ENCODE peak calls at places on chromosome 14, in four cellular contexts. Q, Z, R and U are unnamed samples.
A peak's percentile ranks its signal among the peaks of the same experiment; 100 is the strongest.

GRCh38 chr14:55712505-55712904 is 132.5 kb downstream of the KTN1 start:
- DNase-seq in R (no peak), Q (no peak), Z (no peak), U (no peak)

GRCh38 chr14:98189077-98189476 is 1082.9 kb downstream of the BCL11B start:
- DNase-seq in Z (no peak), Q (no peak), R (peak; percentile 45), U (no peak)

GRCh38 chr14:65102441-65103149 is at the start of gene MAX:
- DNase-seq in Z (peak; percentile 99), R (peak; percentile 99), Q (peak; percentile 99), U (peak; percentile 98)

GRCh38 chr14:94237046-94237445 is 56.0 kb downstream of the SERPINA10 start:
- DNase-seq in R (no peak), Z (no peak), Q (no peak), U (no peak)

GRCh38 chr14:24798911-24799310 is 164.9 kb upstream of the GZMB start:
- DNase-seq in R (no peak), Q (no peak), Z (no peak), U (no peak)

GRCh38 chr14:62439210-62439609 is 606.0 kb downstream of the KCNH5 start:
- DNase-seq in R (no peak), Z (no peak), Q (no peak), U (no peak)

GRCh38 chr14:101635238-101636080 is 74.2 kb downstream of the DIO3 start:
- DNase-seq in Q (no peak), R (no peak), Z (no peak), U (no peak)

GRCh38 chr14:77475432-77476115 is 17.7 kb downstream of the AHSA1 start:
- DNase-seq in Z (no peak), Q (no peak), R (no peak), U (no peak)

GRCh38 chr14:97177635-97178034 is 380.5 kb downstream of the VRK1 start:
- DNase-seq in Q (no peak), R (no peak), Z (no peak), U (no peak)

GRCh38 chr14:83924259-83924658 is 1605.7 kb upstream of the FLRT2 start:
- DNase-seq in Z (no peak), Q (no peak), R (no peak), U (no peak)

GRCh38 chr14:34536951-34537676 is 2.4 kb downstream of the EAPP start:
- DNase-seq in Z (no peak), Q (no peak), R (no peak), U (no peak)

GRCh38 chr14:36656769-36657408 is 4.8 kb upstream of the PAX9 start:
- DNase-seq in Q (no peak), R (no peak), Z (no peak), U (no peak)
- H3K4me1 ChIP-seq in Q (peaks cover 5% of the 10 kb centered on the region), R (peaks cover 10% of the 10 kb centered on the region), Z (peaks cover 38% of the 10 kb centered on the region), U (peaks cover 5% of the 10 kb centered on the region)

GRCh38 chr14:53929871-53930685 is 26.5 kb downstream of the BMP4 start:
- DNase-seq in Q (no peak), R (no peak), Z (no peak), U (no peak)
- TF ChIP-seq CTCF in Q (peak; percentile 17), R (no peak), Z (peak; percentile 23), U (peak; percentile 16)

DNA sequence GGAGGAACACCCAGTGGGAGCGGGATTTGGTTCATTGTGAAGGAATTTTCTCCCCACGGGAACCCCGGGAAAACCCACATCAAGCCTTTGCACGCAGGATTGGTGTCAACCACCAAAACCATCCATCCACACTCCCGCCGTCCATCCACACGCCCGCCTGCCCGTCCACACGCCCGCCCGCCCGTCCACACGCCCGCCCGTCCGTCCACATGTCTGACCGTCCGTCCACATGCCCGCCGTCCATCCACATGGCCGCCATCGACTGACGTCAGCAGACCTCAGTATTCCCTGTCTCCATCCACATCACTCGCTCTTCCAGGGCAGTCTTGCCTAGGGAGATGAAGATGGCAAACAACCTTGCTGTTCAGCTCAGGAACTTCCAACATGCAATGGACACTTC is 6.7 kb upstream of the GPR132 start:
- DNase-seq in Q (no peak), Z (peak; percentile 44), R (no peak), U (no peak)
- H3K4me1 ChIP-seq in Q (no peaks in the 10 kb centered on the region), Z (no peaks in the 10 kb centered on the region), R (no peaks in the 10 kb centered on the region), U (no peaks in the 10 kb centered on the region)

GRCh38 chr14:39417014-39417413 is 15.2 kb downstream of the FBXO33 start:
- DNase-seq in Z (no peak), Q (peak; percentile 7), R (no peak), U (no peak)
- TF ChIP-seq CTCF in Z (no peak), Q (peak; percentile 42), R (no peak), U (no peak)

DNA sequence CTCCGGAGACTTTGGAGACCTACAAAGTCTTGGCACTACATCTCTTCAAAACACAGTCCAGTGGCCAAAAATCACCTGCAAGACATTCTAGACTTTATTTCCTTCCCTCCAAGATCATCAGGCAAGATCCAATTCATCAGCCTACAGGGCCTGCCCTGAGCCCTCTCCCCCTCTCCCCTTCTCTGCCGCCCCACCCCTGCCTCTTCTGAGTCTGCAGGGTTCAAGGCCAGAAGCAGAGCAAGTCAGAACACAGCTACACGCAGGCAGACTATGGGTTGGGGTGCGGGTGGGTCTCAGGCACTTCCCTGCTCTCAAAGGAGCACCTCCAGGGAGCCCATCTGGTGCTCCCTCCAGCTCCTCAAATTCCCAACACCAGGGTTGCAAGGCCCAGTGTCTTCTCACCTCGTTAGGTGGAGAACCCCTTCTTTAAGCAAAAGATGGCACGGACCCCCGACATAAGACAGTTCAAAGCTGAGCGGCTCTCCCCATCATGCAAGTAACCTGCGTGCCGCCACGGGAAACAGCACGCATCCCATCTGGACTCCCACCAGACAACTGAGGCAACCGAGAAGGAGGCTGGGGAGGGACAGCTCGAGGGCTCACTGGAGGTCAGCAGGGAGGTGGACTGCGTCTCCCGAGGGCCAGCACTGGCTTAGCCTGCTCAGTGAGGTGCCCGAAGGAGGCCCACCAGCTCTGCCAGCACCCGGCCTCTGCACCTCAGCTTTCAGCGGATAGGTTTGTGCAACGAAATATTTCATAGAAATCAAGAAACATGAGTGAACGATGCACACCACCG is 5.6 kb upstream of the INF2 start:
- DNase-seq in R (no peak), Z (peak; percentile 46), Q (no peak), U (peak; percentile 66)
- H3K4me1 ChIP-seq in R (peaks cover 49% of the 10 kb centered on the region), Z (peaks cover 63% of the 10 kb centered on the region), Q (peaks cover 33% of the 10 kb centered on the region), U (peaks cover 25% of the 10 kb centered on the region)

GRCh38 chr14:51422704-51423103 is 182.7 kb downstream of the TMX1 start:
- DNase-seq in Z (no peak), Q (no peak), R (no peak), U (no peak)

GRCh38 chr14:51424041-51424440 is 184.0 kb downstream of the TMX1 start:
- DNase-seq in Z (no peak), R (no peak), Q (peak; percentile 16), U (no peak)

GRCh38 chr14:51424569-51425251 is 184.7 kb downstream of the TMX1 start:
- DNase-seq in Q (peak; percentile 57), Z (no peak), R (no peak), U (no peak)

GRCh38 chr14:51419685-51420084 is 179.6 kb downstream of the TMX1 start:
- DNase-seq in Z (no peak), R (no peak), Q (no peak), U (no peak)
- TF ChIP-seq CTCF in Z (no peak), R (no peak), Q (no peak), U (no peak)

GRCh38 chr14:57573193-57573592 is 79.5 kb upstream of the CCDC198 start:
- DNase-seq in Z (no peak), Q (no peak), R (no peak), U (no peak)
- H3K4me1 ChIP-seq in Z (no peaks in the 10 kb centered on the region), Q (no peaks in the 10 kb centered on the region), R (no peaks in the 10 kb centered on the region), U (no peaks in the 10 kb centered on the region)